ENCODE peak calls at places on chromosome 2, in nine cellular contexts. F is K562, B is erythroblast, K is GM12891, L is upper lobe of left lung, Z is breast epithelium, T is uterus, E is body of pancreas, D is HCT116. I is an unnamed sample.

GRCh38 chr2:45123065-45123464 is 113.8 kb upstream of the SIX2 start:
- DNase-seq in T (no peak), B (no peak), F (no peak), Z (no peak), E (no peak), K (no peak), L (no peak), D (no peak), I (no peak)

GRCh38 chr2:131413148-131413747 is 49.3 kb upstream of the RAB6D start:
- DNase-seq in D (peak; percentile 49), B (peak; percentile 69), E (peak; percentile 36), F (peak; percentile 48), T (peak; percentile 33), K (no peak), L (no peak), Z (no peak), I (peak; percentile 40)

GRCh38 chr2:1600191-1601063 is 143.9 kb downstream of the PXDN start:
- DNase-seq in Z (no peak), E (no peak), F (no peak), D (no peak), K (no peak), T (no peak), B (no peak), L (no peak), I (no peak)

GRCh38 chr2:226087051-226087450 is 687.5 kb downstream of the NYAP2 start:
- DNase-seq in D (no peak), F (no peak), E (no peak), T (no peak), K (no peak), L (no peak), Z (no peak), B (no peak), I (no peak)

GRCh38 chr2:182558564-182558963 is 131.7 kb upstream of the PDE1A start:
- DNase-seq in K (no peak), L (no peak), Z (no peak), B (no peak), F (no peak), D (no peak), T (no peak), E (no peak), I (no peak)

GRCh38 chr2:135931776-135932438 is 53.5 kb downstream of the DARS1 start:
- DNase-seq in L (no peak), E (no peak), F (no peak), Z (no peak), D (no peak), K (no peak), B (no peak), T (no peak), I (no peak)

GRCh38 chr2:42895134-42895795 is 102.9 kb upstream of the HAAO start:
- DNase-seq in T (no peak), F (no peak), K (no peak), E (no peak), Z (no peak), D (no peak), B (no peak), L (no peak), I (no peak)

GRCh38 chr2:41727152-41727551 is 320.7 kb upstream of the PKDCC start:
- DNase-seq in E (no peak), Z (no peak), K (no peak), D (no peak), L (no peak), B (no peak), F (no peak), T (no peak), I (no peak)

GRCh38 chr2:10120938-10121574 is 1.5 kb upstream of the RRM2 start:
- DNase-seq in Z (no peak), F (peak; percentile 19), K (no peak), E (peak; percentile 48), D (no peak), T (no peak), B (peak; percentile 76), L (no peak), I (no peak)

GRCh38 chr2:207823865-207824264 is 54.2 kb upstream of the FZD5 start:
- DNase-seq in Z (no peak), B (no peak), K (no peak), E (no peak), F (no peak), D (no peak), L (no peak), T (no peak), I (no peak)

GRCh38 chr2:207815254-207815653 is 45.5 kb upstream of the FZD5 start:
- DNase-seq in K (no peak), E (no peak), B (no peak), T (no peak), Z (no peak), L (no peak), D (no peak), F (no peak), I (no peak)

GRCh38 chr2:207816546-207816945 is 46.8 kb upstream of the FZD5 start:
- DNase-seq in Z (no peak), E (no peak), T (no peak), L (no peak), F (no peak), D (no peak), B (no peak), K (no peak), I (no peak)

GRCh38 chr2:207819021-207819687 is 49.4 kb upstream of the FZD5 start:
- DNase-seq in K (no peak), E (no peak), F (no peak), Z (no peak), D (no peak), L (no peak), T (no peak), B (no peak), I (no peak)

DNA sequence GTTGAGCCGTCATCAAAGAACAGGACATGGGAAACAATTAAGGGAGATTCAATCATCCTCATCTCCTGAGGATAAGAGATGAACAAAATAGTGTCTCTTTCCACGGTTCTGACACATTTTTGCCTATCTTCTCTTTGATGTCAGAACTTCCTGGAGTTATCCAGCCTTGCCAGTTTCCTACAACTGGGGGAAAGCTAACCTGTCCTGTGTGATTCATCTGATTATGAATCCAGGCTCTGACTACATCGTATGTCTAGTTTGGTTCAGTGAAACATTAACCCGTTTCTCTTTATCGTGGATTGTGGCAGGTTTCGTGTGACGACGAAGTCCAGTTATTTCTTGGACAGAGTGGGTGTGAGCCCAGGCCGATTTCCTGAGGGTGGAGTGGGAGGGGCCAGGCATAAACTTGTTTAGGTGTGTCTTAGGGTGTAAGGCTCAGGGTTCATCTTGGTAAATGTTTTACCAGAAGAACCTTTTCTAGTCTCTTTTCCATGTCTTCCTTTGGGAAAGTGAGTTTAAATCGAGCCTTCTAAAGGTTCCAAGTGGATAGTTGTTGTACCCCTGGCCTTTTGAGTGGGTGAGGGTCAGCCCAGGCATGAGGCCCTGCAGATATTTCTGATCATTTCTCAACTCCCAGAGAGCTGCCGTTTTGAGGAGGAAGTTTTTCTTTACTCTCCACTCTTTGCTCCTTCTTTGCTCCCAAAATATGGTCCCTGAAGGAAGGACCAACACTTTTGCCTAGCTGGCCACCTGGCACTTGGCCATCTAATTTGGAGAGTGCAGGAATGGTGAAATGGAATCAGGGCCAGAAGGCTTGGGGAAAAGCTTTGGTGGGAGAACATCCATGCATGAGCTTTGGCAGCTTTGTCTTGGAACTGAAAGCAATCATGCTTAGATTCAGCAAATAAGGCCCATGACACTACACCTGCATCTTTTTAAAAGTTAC is 50.4 kb upstream of the FZD5 start:
- DNase-seq in T (no peak), E (peak; percentile 80), L (no peak), F (no peak), B (no peak), K (no peak), D (no peak), Z (no peak), I (no peak)
- TF ChIP-seq POLR2A in T (no peak), E (no peak), L (no peak), F (no peak), B (no peak), K (no peak), D (no peak), Z (no peak), I (no peak)

DNA sequence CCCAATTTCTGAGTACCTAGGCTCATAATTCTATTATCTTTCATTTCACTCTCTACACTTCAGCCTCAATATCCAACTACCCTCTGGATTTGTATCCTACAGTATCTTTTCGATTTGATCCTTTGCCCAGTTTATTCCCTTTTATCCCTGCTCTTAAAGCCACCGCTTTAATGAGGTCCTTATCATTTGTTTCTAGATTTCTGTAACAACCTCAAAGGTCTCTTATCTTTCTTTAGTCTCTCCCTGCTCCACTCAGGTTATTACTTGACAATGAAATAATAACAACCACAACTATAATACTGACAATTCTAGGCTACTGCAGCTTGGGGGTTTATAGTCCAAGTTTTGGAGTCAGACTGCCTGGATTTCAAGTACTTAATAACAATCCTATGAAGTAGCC is 25.9 kb upstream of the ASNSD1 start:
- DNase-seq in D (no peak), K (no peak), T (no peak), L (no peak), F (no peak), Z (no peak), E (no peak), B (no peak), I (no peak)
- TF ChIP-seq POLR2A in D (no peak), K (no peak), T (no peak), L (no peak), F (no peak), Z (no peak), E (no peak), B (no peak), I (no peak)

DNA sequence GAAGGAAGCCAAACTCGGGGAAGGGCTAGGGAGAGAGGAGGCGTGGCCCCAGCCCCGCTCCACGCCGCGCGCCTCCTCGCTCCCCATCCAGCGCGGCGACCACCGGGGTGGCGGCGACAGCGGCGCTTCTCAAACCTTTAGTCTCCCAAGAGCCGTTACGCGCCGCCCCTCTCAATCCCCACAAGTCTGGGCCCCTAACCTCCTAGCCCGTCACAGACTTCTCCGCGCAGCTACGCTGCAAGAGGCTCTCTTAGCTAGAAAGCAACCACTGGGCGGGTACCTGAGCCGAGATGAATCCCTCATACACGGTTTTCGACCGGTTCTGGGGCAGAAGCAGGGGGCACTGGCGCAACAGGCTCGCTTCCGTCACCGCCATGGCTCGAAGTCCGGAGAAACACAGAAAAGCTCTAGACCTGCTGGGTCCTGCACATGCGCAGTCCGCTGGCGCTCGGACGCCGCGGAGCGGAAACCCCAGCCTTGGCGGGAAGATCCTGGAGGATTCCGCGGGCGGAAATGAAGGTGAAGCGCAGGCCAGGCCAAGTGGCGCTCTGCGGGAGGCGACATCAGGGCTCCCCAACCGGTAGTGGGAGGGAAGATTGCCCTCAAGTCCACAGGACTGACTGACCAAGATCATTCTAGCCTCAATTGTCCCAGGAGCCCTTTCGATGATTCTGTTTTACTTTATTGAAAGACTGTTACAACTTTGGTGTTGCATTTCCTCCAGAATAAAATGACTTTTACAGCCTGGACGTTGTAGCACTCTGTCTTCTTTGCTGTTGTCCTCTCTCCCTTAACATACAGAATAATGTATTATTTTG is at the start of gene FANCL:
- DNase-seq in T (peak; percentile 89), E (peak; percentile 92), Z (peak; percentile 86), D (peak; percentile 83), K (peak; percentile 65), F (peak; percentile 89), B (peak; percentile 87), L (peak; percentile 90), I (peak; percentile 88)
- TF ChIP-seq POLR2A in T (no peak), E (peak; percentile 77), Z (no peak), D (peak; percentile 90), K (peak; percentile 80), F (peak; percentile 95), B (peak; percentile 77), L (peak; percentile 53), I (peak; percentile 80)

DNA sequence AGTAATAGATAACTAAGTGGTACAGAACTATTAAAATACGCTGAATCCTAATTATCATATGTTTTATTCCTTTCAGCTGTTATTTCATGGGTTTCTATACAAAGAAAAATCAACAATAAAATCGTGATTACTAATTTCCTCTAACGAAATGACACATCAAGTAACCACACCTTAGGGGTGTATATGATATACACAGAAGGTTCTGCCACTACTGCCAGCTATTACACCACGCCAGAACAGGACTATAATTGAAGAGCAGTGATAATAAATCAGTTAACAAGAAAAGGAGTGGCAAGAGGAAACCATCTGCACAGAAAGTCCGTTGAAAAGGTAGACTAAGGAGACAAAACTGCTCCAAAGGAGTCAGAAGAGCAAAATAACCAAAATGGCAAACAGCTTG is 3.0 kb downstream of the FARSB start:
- DNase-seq in B (no peak), E (no peak), K (no peak), Z (no peak), L (no peak), D (no peak), F (no peak), T (no peak), I (no peak)
- TF ChIP-seq POLR2A in B (no peak), E (no peak), K (no peak), Z (no peak), L (no peak), D (no peak), F (no peak), T (no peak), I (no peak)

I was measured in H54.